ENCODE peak calls at places on chromosome 20, in ten cellular contexts. S, K, T, A, M, O, D, N, Y and P are unnamed samples.

GRCh38 chr20:478949-479429 is 16.7 kb upstream of the TBC1D20 start:
- DNase-seq in O (peak), M (no peak), Y (peak), K (no peak), S (no peak), A (no peak), T (peak), D (no peak), N (peak), P (no peak)

GRCh38 chr20:38523697-38524096 is 51.1 kb downstream of the RALGAPB start:
- DNase-seq in S (no peak), T (peak), M (no peak), Y (peak), D (no peak), K (no peak), N (peak), A (no peak), O (no peak), P (no peak)

GRCh38 chr20:53736122-53736756 is 142.6 kb upstream of the ZNF217 start:
- DNase-seq in M (no peak), S (no peak), O (no peak), T (peak), A (no peak), K (no peak), D (no peak), N (no peak), Y (no peak), P (no peak)

GRCh38 chr20:21105429-21106170 is 558 bp downstream of the LINC00237 start:
- DNase-seq in O (peak), M (no peak), N (no peak), D (peak), S (no peak), A (no peak), K (no peak), T (no peak), Y (no peak), P (no peak)

GRCh38 chr20:60482201-60482600 is 524.0 kb downstream of the CDH26 start:
- DNase-seq in D (no peak), Y (no peak), A (no peak), S (no peak), M (no peak), N (peak), O (no peak), T (no peak), K (no peak), P (no peak)

GRCh38 chr20:61514018-61514755 is 262.1 kb downstream of the CDH4 start:
- DNase-seq in Y (no peak), S (no peak), D (no peak), N (no peak), M (no peak), T (no peak), K (no peak), O (no peak), A (no peak), P (no peak)

GRCh38 chr20:19017104-19017690 is 195.2 kb upstream of the SLC24A3 start:
- DNase-seq in O (no peak), M (no peak), T (no peak), D (no peak), Y (no peak), A (no peak), K (no peak), S (no peak), N (no peak), P (no peak)

GRCh38 chr20:62982124-62983075 is 24.4 kb downstream of the BHLHE23 start:
- DNase-seq in N (no peak), M (no peak), Y (no peak), K (no peak), O (no peak), A (no peak), S (no peak), T (no peak), D (no peak), P (no peak)

GRCh38 chr20:32871622-32872160 is 13.0 kb downstream of the EFCAB8 start:
- DNase-seq in K (no peak), M (no peak), N (no peak), T (no peak), S (no peak), Y (no peak), D (no peak), O (no peak), A (no peak), P (no peak)

GRCh38 chr20:7714549-7714948 is 225.7 kb downstream of the HAO1 start:
- DNase-seq in D (no peak), S (no peak), M (no peak), N (no peak), A (no peak), Y (peak), K (no peak), O (no peak), T (no peak), P (no peak)